ENCODE peak calls at places on chromosomes 6 and 20, in seven cellular contexts. One of them, this sample, is unnamed.

GRCh38 chr6:149044394-149044965 is 273.0 kb upstream of the TAB2 start:
- DNase-seq in GM23338: no peak
- DNase-seq in NCI-H146: no peak
- DNase-seq in NT2/D1: no peak
- DNase-seq in RWPE1: no peak
- DNase-seq in right lobe of liver: no peak
- DNase-seq in skeletal muscle cell: no peak
- DNase-seq in this sample: no peak

GRCh38 chr6:145814035-145814500 is 527 bp downstream of the FBXO30 start:
- DNase-seq in GM23338: peak; percentile 53
- DNase-seq in NCI-H146: peak; percentile 57
- DNase-seq in NT2/D1: peak; percentile 16
- DNase-seq in RWPE1: peak; percentile 35
- DNase-seq in right lobe of liver: peak; percentile 56
- DNase-seq in skeletal muscle cell: no peak
- DNase-seq in this sample: no peak

GRCh38 chr6:10862361-10862760 is 19.5 kb downstream of the GCM2 start:
- DNase-seq in GM23338: no peak
- DNase-seq in NCI-H146: no peak
- DNase-seq in NT2/D1: no peak
- DNase-seq in RWPE1: no peak
- DNase-seq in right lobe of liver: no peak
- DNase-seq in skeletal muscle cell: no peak
- DNase-seq in this sample: no peak

GRCh38 chr6:98039443-98039842 is 756.4 kb upstream of the MMS22L start:
- DNase-seq in GM23338: peak; percentile 64
- DNase-seq in NCI-H146: peak; percentile 31
- DNase-seq in NT2/D1: no peak
- DNase-seq in RWPE1: no peak
- DNase-seq in right lobe of liver: no peak
- DNase-seq in skeletal muscle cell: no peak
- DNase-seq in this sample: peak; percentile 47

GRCh38 chr6:45619994-45620471 is 242.3 kb upstream of the SUPT3H start:
- DNase-seq in GM23338: no peak
- DNase-seq in NCI-H146: no peak
- DNase-seq in NT2/D1: no peak
- DNase-seq in RWPE1: no peak
- DNase-seq in right lobe of liver: no peak
- DNase-seq in skeletal muscle cell: no peak
- DNase-seq in this sample: no peak

GRCh38 chr20:23622839-23623343 is 14.9 kb downstream of the CST3 start:
- DNase-seq in GM23338: no peak
- DNase-seq in NCI-H146: peak; percentile 9
- DNase-seq in NT2/D1: no peak
- DNase-seq in RWPE1: peak; percentile 96
- DNase-seq in right lobe of liver: peak; percentile 66
- DNase-seq in skeletal muscle cell: peak; percentile 97
- DNase-seq in this sample: no peak

GRCh38 chr6:33851959-33852358 is 48.2 kb upstream of the MLN start:
- DNase-seq in GM23338: peak; percentile 87
- DNase-seq in NCI-H146: peak; percentile 71
- DNase-seq in NT2/D1: peak; percentile 62
- DNase-seq in RWPE1: no peak
- DNase-seq in right lobe of liver: no peak
- DNase-seq in skeletal muscle cell: no peak
- DNase-seq in this sample: peak; percentile 61

GRCh38 chr6:88761237-88762031 is 202.0 kb downstream of the RNGTT start:
- DNase-seq in GM23338: peak; percentile 45
- DNase-seq in NCI-H146: no peak
- DNase-seq in NT2/D1: no peak
- DNase-seq in RWPE1: no peak
- DNase-seq in right lobe of liver: no peak
- DNase-seq in skeletal muscle cell: no peak
- DNase-seq in this sample: no peak

GRCh38 chr20:57685134-57685851 is 24.5 kb downstream of the PMEPA1 start:
- DNase-seq in GM23338: no peak
- DNase-seq in NCI-H146: no peak
- DNase-seq in NT2/D1: no peak
- DNase-seq in RWPE1: no peak
- DNase-seq in right lobe of liver: no peak
- DNase-seq in skeletal muscle cell: no peak
- DNase-seq in this sample: no peak

GRCh38 chr6:15089569-15090144 is 156.2 kb upstream of the JARID2 start:
- DNase-seq in GM23338: no peak
- DNase-seq in NCI-H146: peak; percentile 38
- DNase-seq in NT2/D1: no peak
- DNase-seq in RWPE1: no peak
- DNase-seq in right lobe of liver: peak; percentile 32
- DNase-seq in skeletal muscle cell: no peak
- DNase-seq in this sample: no peak

GRCh38 chr6:17206566-17207072 is 74.5 kb upstream of the RBM24 start:
- DNase-seq in GM23338: no peak
- DNase-seq in NCI-H146: no peak
- DNase-seq in NT2/D1: no peak
- DNase-seq in RWPE1: no peak
- DNase-seq in right lobe of liver: no peak
- DNase-seq in skeletal muscle cell: no peak
- DNase-seq in this sample: no peak

GRCh38 chr20:32333988-32334885 is 23.9 kb upstream of the ASXL1 start:
- DNase-seq in GM23338: no peak
- DNase-seq in NCI-H146: no peak
- DNase-seq in NT2/D1: no peak
- DNase-seq in RWPE1: no peak
- DNase-seq in right lobe of liver: peak; percentile 42
- DNase-seq in skeletal muscle cell: no peak
- DNase-seq in this sample: no peak

GRCh38 chr20:21183722-21184121 is 57.8 kb downstream of the KIZ start:
- DNase-seq in GM23338: no peak
- DNase-seq in NCI-H146: no peak
- DNase-seq in NT2/D1: no peak
- DNase-seq in RWPE1: peak; percentile 11
- DNase-seq in right lobe of liver: no peak
- DNase-seq in skeletal muscle cell: no peak
- DNase-seq in this sample: no peak

GRCh38 chr6:20564269-20564668 is 30.0 kb downstream of the CDKAL1 start:
- DNase-seq in GM23338: no peak
- DNase-seq in NCI-H146: no peak
- DNase-seq in NT2/D1: no peak
- DNase-seq in RWPE1: peak; percentile 10
- DNase-seq in right lobe of liver: no peak
- DNase-seq in skeletal muscle cell: no peak
- DNase-seq in this sample: no peak

GRCh38 chr20:16095241-16095640 is 478.0 kb downstream of the KIF16B start:
- DNase-seq in GM23338: no peak
- DNase-seq in NCI-H146: no peak
- DNase-seq in NT2/D1: no peak
- DNase-seq in RWPE1: no peak
- DNase-seq in right lobe of liver: no peak
- DNase-seq in skeletal muscle cell: no peak
- DNase-seq in this sample: no peak

GRCh38 chr6:33905081-33905609 is 101.3 kb upstream of the MLN start:
- DNase-seq in GM23338: no peak
- DNase-seq in NCI-H146: no peak
- DNase-seq in NT2/D1: no peak
- DNase-seq in RWPE1: no peak
- DNase-seq in right lobe of liver: no peak
- DNase-seq in skeletal muscle cell: no peak
- DNase-seq in this sample: no peak

GRCh38 chr6:76984572-76984971 is 478.7 kb downstream of the HTR1B start:
- DNase-seq in GM23338: no peak
- DNase-seq in NCI-H146: no peak
- DNase-seq in NT2/D1: no peak
- DNase-seq in RWPE1: peak; percentile 31
- DNase-seq in right lobe of liver: no peak
- DNase-seq in skeletal muscle cell: no peak
- DNase-seq in this sample: no peak

This sample was measured in iPS DF 19.7.